ENCODE peak calls at places on chromosome 18, in seven cellular contexts. One of them, this sample, is unnamed.

GRCh38 chr18:66682855-66683322 is 79.0 kb upstream of the CDH19 start:
- DNase-seq in head of caudate nucleus: no peak
- DNase-seq in AML-193: no peak
- DNase-seq in EH: no peak
- DNase-seq in testis: peak; percentile 46
- DNase-seq in NCI-H187: no peak
- DNase-seq in KG1: no peak
- DNase-seq in this sample: peak; percentile 1

GRCh38 chr18:79365701-79366100 is 30.0 kb upstream of the NFATC1 start:
- DNase-seq in AML-193: no peak
- DNase-seq in head of caudate nucleus: no peak
- DNase-seq in EH: no peak
- DNase-seq in KG1: no peak
- DNase-seq in testis: no peak
- DNase-seq in NCI-H187: no peak
- DNase-seq in this sample: no peak

GRCh38 chr18:28794459-28795245 is 617.7 kb upstream of the CDH2 start:
- DNase-seq in AML-193: no peak
- DNase-seq in head of caudate nucleus: no peak
- DNase-seq in NCI-H187: no peak
- DNase-seq in testis: no peak
- DNase-seq in EH: peak; percentile 35
- DNase-seq in KG1: no peak
- DNase-seq in this sample: no peak

GRCh38 chr18:65091737-65092329 is 659.0 kb upstream of the CDH7 start:
- DNase-seq in testis: peak; percentile 16
- DNase-seq in NCI-H187: no peak
- DNase-seq in EH: no peak
- DNase-seq in head of caudate nucleus: no peak
- DNase-seq in AML-193: peak; percentile 18
- DNase-seq in KG1: peak; percentile 11
- DNase-seq in this sample: peak; percentile 15

GRCh38 chr18:56238576-56238975 is 399.8 kb downstream of the TXNL1 start:
- DNase-seq in head of caudate nucleus: no peak
- DNase-seq in AML-193: no peak
- DNase-seq in EH: no peak
- DNase-seq in testis: no peak
- DNase-seq in NCI-H187: no peak
- DNase-seq in KG1: no peak
- DNase-seq in this sample: no peak

GRCh38 chr18:23864620-23865019 is 149.9 kb upstream of the TTC39C start:
- DNase-seq in KG1: no peak
- DNase-seq in EH: no peak
- DNase-seq in NCI-H187: no peak
- DNase-seq in AML-193: no peak
- DNase-seq in testis: no peak
- DNase-seq in head of caudate nucleus: no peak
- DNase-seq in this sample: peak; percentile 68

GRCh38 chr18:66724664-66725356 is 120.9 kb upstream of the CDH19 start:
- DNase-seq in EH: no peak
- DNase-seq in head of caudate nucleus: no peak
- DNase-seq in KG1: no peak
- DNase-seq in AML-193: no peak
- DNase-seq in testis: peak; percentile 38
- DNase-seq in NCI-H187: no peak
- DNase-seq in this sample: no peak

GRCh38 chr18:55541571-55541970 is 46.4 kb downstream of the TCF4 start:
- DNase-seq in head of caudate nucleus: no peak
- DNase-seq in KG1: no peak
- DNase-seq in testis: no peak
- DNase-seq in AML-193: no peak
- DNase-seq in EH: no peak
- DNase-seq in NCI-H187: no peak
- DNase-seq in this sample: no peak

GRCh38 chr18:64017870-64018269 is 48.0 kb downstream of the SERPINB8 start:
- DNase-seq in AML-193: peak; percentile 48
- DNase-seq in KG1: peak; percentile 11
- DNase-seq in testis: no peak
- DNase-seq in EH: peak; percentile 29
- DNase-seq in head of caudate nucleus: no peak
- DNase-seq in NCI-H187: no peak
- DNase-seq in this sample: peak; percentile 23

GRCh38 chr18:10242922-10243680 is 211.3 kb upstream of the APCDD1 start:
- DNase-seq in EH: no peak
- DNase-seq in KG1: no peak
- DNase-seq in NCI-H187: no peak
- DNase-seq in head of caudate nucleus: no peak
- DNase-seq in AML-193: no peak
- DNase-seq in testis: no peak
- DNase-seq in this sample: no peak

GRCh38 chr18:25349926-25350560 is 1.9 kb downstream of the ZNF521 start:
- DNase-seq in EH: peak; percentile 1
- DNase-seq in KG1: no peak
- DNase-seq in testis: peak; percentile 35
- DNase-seq in AML-193: no peak
- DNase-seq in NCI-H187: no peak
- DNase-seq in head of caudate nucleus: peak; percentile 55
- DNase-seq in this sample: peak; percentile 35

GRCh38 chr18:23856466-23857175 is 157.9 kb upstream of the TTC39C start:
- DNase-seq in EH: peak; percentile 28
- DNase-seq in testis: no peak
- DNase-seq in KG1: no peak
- DNase-seq in head of caudate nucleus: no peak
- DNase-seq in NCI-H187: no peak
- DNase-seq in AML-193: no peak
- DNase-seq in this sample: no peak

GRCh38 chr18:77765468-77765867 is 515.8 kb downstream of the GALR1 start:
- DNase-seq in EH: no peak
- DNase-seq in KG1: peak; percentile 23
- DNase-seq in NCI-H187: peak; percentile 23
- DNase-seq in head of caudate nucleus: peak; percentile 62
- DNase-seq in testis: peak; percentile 60
- DNase-seq in AML-193: no peak
- DNase-seq in this sample: peak; percentile 48

GRCh38 chr18:74715306-74715705 is 117.6 kb downstream of the ZNF407 start:
- DNase-seq in NCI-H187: no peak
- DNase-seq in testis: no peak
- DNase-seq in head of caudate nucleus: peak; percentile 68
- DNase-seq in EH: no peak
- DNase-seq in KG1: no peak
- DNase-seq in AML-193: no peak
- DNase-seq in this sample: no peak

This sample was measured in KBM-7.